ENCODE peak calls at places on chromosomes 16 and 17, in seven cellular contexts. One of them, this sample, is unnamed.

GRCh38 chr17:77189148-77189547 is 48.4 kb downstream of the SEC14L1 start:
- DNase-seq in HCT116: no peak
- DNase-seq in SK-N-SH: no peak
- DNase-seq in H1: no peak
- DNase-seq in K562: no peak
- DNase-seq in HepG2: no peak
- DNase-seq in GM12878: peak
- DNase-seq in this sample: no peak

GRCh38 chr17:36566081-36566480 is 21.4 kb downstream of the GGNBP2 start:
- DNase-seq in HCT116: no peak
- DNase-seq in SK-N-SH: no peak
- DNase-seq in H1: no peak
- DNase-seq in K562: no peak
- DNase-seq in HepG2: no peak
- DNase-seq in GM12878: no peak
- DNase-seq in this sample: no peak

GRCh38 chr16:66714659-66715307 is 18.2 kb upstream of the CMTM4 start:
- DNase-seq in HCT116: no peak
- DNase-seq in SK-N-SH: peak
- DNase-seq in H1: no peak
- DNase-seq in K562: no peak
- DNase-seq in HepG2: no peak
- DNase-seq in GM12878: no peak
- DNase-seq in this sample: peak

GRCh38 chr17:80619535-80620235 is 75.0 kb downstream of the RPTOR start:
- DNase-seq in HCT116: peak
- DNase-seq in SK-N-SH: no peak
- DNase-seq in H1: no peak
- DNase-seq in K562: no peak
- DNase-seq in HepG2: no peak
- DNase-seq in GM12878: no peak
- DNase-seq in this sample: no peak

GRCh38 chr17:57284984-57285646 is 28.8 kb downstream of the MSI2 start:
- DNase-seq in HCT116: no peak
- DNase-seq in SK-N-SH: no peak
- DNase-seq in H1: no peak
- DNase-seq in K562: peak
- DNase-seq in HepG2: peak
- DNase-seq in GM12878: peak
- DNase-seq in this sample: no peak

GRCh38 chr17:36933174-36934143 is 3.8 kb upstream of the LHX1 start:
- DNase-seq in HCT116: no peak
- DNase-seq in SK-N-SH: peak
- DNase-seq in H1: no peak
- DNase-seq in K562: no peak
- DNase-seq in HepG2: no peak
- DNase-seq in GM12878: no peak
- DNase-seq in this sample: no peak

GRCh38 chr16:5056347-5056746 is 9.4 kb downstream of the C16orf89 start:
- DNase-seq in HCT116: peak
- DNase-seq in SK-N-SH: peak
- DNase-seq in H1: peak
- DNase-seq in K562: peak
- DNase-seq in HepG2: peak
- DNase-seq in GM12878: no peak
- DNase-seq in this sample: no peak

GRCh38 chr17:82647593-82648164 is 565 bp downstream of the WDR45B start:
- DNase-seq in HCT116: no peak
- DNase-seq in SK-N-SH: peak
- DNase-seq in H1: no peak
- DNase-seq in K562: peak
- DNase-seq in HepG2: no peak
- DNase-seq in GM12878: no peak
- DNase-seq in this sample: peak

GRCh38 chr16:4664538-4665418 is 28.6 kb upstream of the NUDT16L1 start:
- DNase-seq in HCT116: no peak
- DNase-seq in SK-N-SH: no peak
- DNase-seq in H1: no peak
- DNase-seq in K562: no peak
- DNase-seq in HepG2: peak
- DNase-seq in GM12878: no peak
- DNase-seq in this sample: no peak

GRCh38 chr17:67557921-67558320 is 159.8 kb upstream of the NOL11 start:
- DNase-seq in HCT116: no peak
- DNase-seq in SK-N-SH: no peak
- DNase-seq in H1: no peak
- DNase-seq in K562: no peak
- DNase-seq in HepG2: no peak
- DNase-seq in GM12878: no peak
- DNase-seq in this sample: no peak

GRCh38 chr17:46061435-46061834 is 62.4 kb downstream of the STH start:
- DNase-seq in HCT116: peak
- DNase-seq in SK-N-SH: no peak
- DNase-seq in H1: no peak
- DNase-seq in K562: no peak
- DNase-seq in HepG2: no peak
- DNase-seq in GM12878: no peak
- DNase-seq in this sample: no peak

GRCh38 chr17:58338907-58339774 is 10.5 kb upstream of the TSPOAP1 start:
- DNase-seq in HCT116: no peak
- DNase-seq in SK-N-SH: peak
- DNase-seq in H1: peak
- DNase-seq in K562: peak
- DNase-seq in HepG2: peak
- DNase-seq in GM12878: peak
- DNase-seq in this sample: no peak

GRCh38 chr17:45398800-45399199 is 33.9 kb downstream of the ARHGAP27 start:
- DNase-seq in HCT116: no peak
- DNase-seq in SK-N-SH: no peak
- DNase-seq in H1: no peak
- DNase-seq in K562: no peak
- DNase-seq in HepG2: no peak
- DNase-seq in GM12878: no peak
- DNase-seq in this sample: no peak

GRCh38 chr16:11327277-11328171 is 17.7 kb upstream of the RMI2 start:
- DNase-seq in HCT116: no peak
- DNase-seq in SK-N-SH: no peak
- DNase-seq in H1: no peak
- DNase-seq in K562: no peak
- DNase-seq in HepG2: no peak
- DNase-seq in GM12878: peak
- DNase-seq in this sample: no peak

GRCh38 chr16:72568502-72568901 is 396.5 kb upstream of the PMFBP1 start:
- DNase-seq in HCT116: no peak
- DNase-seq in SK-N-SH: no peak
- DNase-seq in H1: no peak
- DNase-seq in K562: no peak
- DNase-seq in HepG2: peak
- DNase-seq in GM12878: no peak
- DNase-seq in this sample: no peak

GRCh38 chr16:13552062-13552959 is 367.6 kb upstream of the ERCC4 start:
- DNase-seq in HCT116: no peak
- DNase-seq in SK-N-SH: no peak
- DNase-seq in H1: no peak
- DNase-seq in K562: no peak
- DNase-seq in HepG2: no peak
- DNase-seq in GM12878: peak
- DNase-seq in this sample: no peak

GRCh38 chr17:57429966-57430365 is 173.6 kb downstream of the MSI2 start:
- DNase-seq in HCT116: no peak
- DNase-seq in SK-N-SH: no peak
- DNase-seq in H1: no peak
- DNase-seq in K562: no peak
- DNase-seq in HepG2: no peak
- DNase-seq in GM12878: no peak
- DNase-seq in this sample: no peak

GRCh38 chr16:89330177-89330856 is 112.8 kb downstream of the ZNF778 start:
- DNase-seq in HCT116: peak
- DNase-seq in SK-N-SH: no peak
- DNase-seq in H1: no peak
- DNase-seq in K562: peak
- DNase-seq in HepG2: peak
- DNase-seq in GM12878: no peak
- DNase-seq in this sample: no peak

GRCh38 chr17:45310380-45311324 is 6.2 kb downstream of the MAP3K14 start:
- DNase-seq in HCT116: no peak
- DNase-seq in SK-N-SH: no peak
- DNase-seq in H1: no peak
- DNase-seq in K562: no peak
- DNase-seq in HepG2: no peak
- DNase-seq in GM12878: no peak
- DNase-seq in this sample: no peak

GRCh38 chr17:59425085-59425901 is 93.8 kb downstream of the YPEL2 start:
- DNase-seq in HCT116: no peak
- DNase-seq in SK-N-SH: peak
- DNase-seq in H1: no peak
- DNase-seq in K562: no peak
- DNase-seq in HepG2: no peak
- DNase-seq in GM12878: no peak
- DNase-seq in this sample: no peak

DNA sequence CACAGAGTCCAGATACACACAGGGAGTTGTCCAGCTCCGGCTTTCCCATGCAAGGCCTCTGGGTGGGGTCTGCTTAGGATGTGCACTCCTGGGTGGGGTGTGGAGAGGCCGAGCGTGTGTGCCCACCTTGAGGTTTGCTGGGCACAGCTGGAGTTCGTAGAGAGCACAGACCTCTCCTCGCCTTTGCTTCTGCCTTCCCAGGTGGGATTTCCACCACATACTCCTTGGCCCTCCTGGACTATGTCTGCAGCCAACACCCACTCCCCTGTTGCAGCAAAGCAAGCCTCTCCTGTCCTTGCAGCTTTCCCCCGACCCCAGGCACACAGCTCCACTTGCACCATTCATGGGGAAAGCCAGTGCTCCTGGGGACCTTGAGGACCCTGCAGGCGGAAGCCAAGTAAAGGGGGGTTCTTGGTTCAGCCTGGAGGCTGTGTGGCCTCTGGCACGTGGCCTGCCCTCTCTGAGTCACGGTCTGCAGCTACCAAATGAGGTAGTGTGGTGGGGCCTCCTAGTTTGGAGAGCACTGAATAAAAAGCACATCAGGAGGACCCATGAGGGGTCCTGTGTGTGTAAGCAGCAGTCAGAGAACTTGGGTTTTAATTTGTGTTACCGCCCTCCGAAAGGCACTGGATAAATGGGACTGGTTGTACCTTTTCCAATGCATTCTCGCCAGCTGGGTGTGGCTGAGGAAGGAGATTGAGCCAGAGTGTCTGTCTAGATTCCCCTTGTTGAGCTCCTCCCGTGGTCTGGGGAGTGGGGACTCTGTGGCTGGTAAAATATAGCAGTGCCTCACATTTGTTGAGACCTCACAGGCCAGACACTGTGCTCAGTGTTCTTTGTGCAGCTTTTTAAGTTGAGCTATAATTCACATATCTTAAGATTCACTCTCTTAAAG is 31.6 kb downstream of the MPRIP start:
- DNase-seq in HCT116: no peak
- DNase-seq in SK-N-SH: no peak
- DNase-seq in H1: no peak
- DNase-seq in K562: no peak
- DNase-seq in HepG2: no peak
- DNase-seq in GM12878: no peak
- DNase-seq in this sample: no peak
- TF ChIP-seq JUND in HCT116: no peak
- TF ChIP-seq JUND in SK-N-SH: no peak
- TF ChIP-seq JUND in H1: no peak
- TF ChIP-seq JUND in K562: no peak
- TF ChIP-seq JUND in HepG2: no peak
- TF ChIP-seq JUND in GM12878: no peak
- TF ChIP-seq JUND in this sample: no peak

GRCh38 chr17:42586514-42587230 is 9.1 kb upstream of the PSMC3IP start:
- DNase-seq in HCT116: no peak
- DNase-seq in SK-N-SH: no peak
- DNase-seq in H1: no peak
- DNase-seq in K562: no peak
- DNase-seq in HepG2: no peak
- DNase-seq in GM12878: no peak
- DNase-seq in this sample: peak

GRCh38 chr17:42579794-42580551 is 2.4 kb upstream of the PSMC3IP start:
- DNase-seq in HCT116: no peak
- DNase-seq in SK-N-SH: no peak
- DNase-seq in H1: no peak
- DNase-seq in K562: no peak
- DNase-seq in HepG2: no peak
- DNase-seq in GM12878: no peak
- DNase-seq in this sample: no peak

GRCh38 chr17:42581744-42582270 is 4.3 kb upstream of the PSMC3IP start:
- DNase-seq in HCT116: no peak
- DNase-seq in SK-N-SH: no peak
- DNase-seq in H1: no peak
- DNase-seq in K562: no peak
- DNase-seq in HepG2: no peak
- DNase-seq in GM12878: no peak
- DNase-seq in this sample: no peak

GRCh38 chr17:42584880-42585279 is 7.4 kb upstream of the PSMC3IP start:
- DNase-seq in HCT116: no peak
- DNase-seq in SK-N-SH: no peak
- DNase-seq in H1: no peak
- DNase-seq in K562: no peak
- DNase-seq in HepG2: no peak
- DNase-seq in GM12878: no peak
- DNase-seq in this sample: no peak

DNA sequence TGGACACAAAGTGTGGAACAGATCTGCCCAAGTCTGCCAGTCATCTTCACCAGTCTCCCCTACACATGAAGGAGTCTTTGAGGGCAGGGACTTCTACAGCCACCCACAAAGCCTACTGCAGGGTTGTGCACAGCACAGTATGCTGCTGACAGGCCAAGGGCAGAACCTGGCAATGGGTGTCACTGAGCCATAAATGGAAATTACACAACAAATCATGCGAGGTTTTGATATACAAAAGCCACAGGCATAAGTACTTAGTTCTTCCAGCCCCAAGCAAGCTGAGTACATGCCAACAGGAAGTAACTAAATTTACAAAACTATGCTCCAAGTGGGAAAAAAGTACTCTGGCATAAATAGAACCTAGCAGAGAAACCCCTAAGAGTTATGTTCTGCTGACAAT is 7.8 kb upstream of the PSMC3IP start:
- DNase-seq in HCT116: no peak
- DNase-seq in SK-N-SH: no peak
- DNase-seq in H1: no peak
- DNase-seq in K562: no peak
- DNase-seq in HepG2: no peak
- DNase-seq in GM12878: no peak
- DNase-seq in this sample: no peak
- TF ChIP-seq JUND in HCT116: no peak
- TF ChIP-seq JUND in SK-N-SH: no peak
- TF ChIP-seq JUND in H1: no peak
- TF ChIP-seq JUND in K562: no peak
- TF ChIP-seq JUND in HepG2: no peak
- TF ChIP-seq JUND in GM12878: no peak
- TF ChIP-seq JUND in this sample: no peak

GRCh38 chr16:27431773-27432599 is 30.0 kb downstream of the IL21R start:
- DNase-seq in HCT116: no peak
- DNase-seq in SK-N-SH: no peak
- DNase-seq in H1: peak
- DNase-seq in K562: no peak
- DNase-seq in HepG2: no peak
- DNase-seq in GM12878: no peak
- DNase-seq in this sample: no peak
- TF ChIP-seq JUND in HCT116: no peak
- TF ChIP-seq JUND in SK-N-SH: no peak
- TF ChIP-seq JUND in H1: no peak
- TF ChIP-seq JUND in K562: no peak
- TF ChIP-seq JUND in HepG2: no peak
- TF ChIP-seq JUND in GM12878: no peak
- TF ChIP-seq JUND in this sample: no peak

GRCh38 chr17:63433746-63434591 is 12.1 kb downstream of the CYB561 start:
- DNase-seq in HCT116: no peak
- DNase-seq in SK-N-SH: peak
- DNase-seq in H1: no peak
- DNase-seq in K562: no peak
- DNase-seq in HepG2: no peak
- DNase-seq in GM12878: no peak
- DNase-seq in this sample: no peak
- TF ChIP-seq JUND in HCT116: no peak
- TF ChIP-seq JUND in SK-N-SH: peak
- TF ChIP-seq JUND in H1: no peak
- TF ChIP-seq JUND in K562: no peak
- TF ChIP-seq JUND in HepG2: no peak
- TF ChIP-seq JUND in GM12878: no peak
- TF ChIP-seq JUND in this sample: no peak

This sample was measured in T47D.